ENCODE peak calls at places on chromosomes 16 and 17, in six cellular contexts. Q is PC-3, R is heart right ventricle, Y is NT2/D1, F is cardiac fibroblast, U is AG10803. I is an unnamed sample.

GRCh38 chr17:47878203-47879027 is 17.6 kb upstream of the SP2 start:
- DNase-seq in Y (no peak), U (no peak), Q (no peak), F (no peak), R (no peak), I (no peak)

GRCh38 chr17:57574040-57574513 is 171.0 kb downstream of the CCDC182 start:
- DNase-seq in R (peak), Y (no peak), F (peak), Q (peak), U (peak), I (no peak)

GRCh38 chr16:30985401-30986128 is 558 bp downstream of the HSD3B7 start:
- DNase-seq in R (no peak), U (peak), Y (no peak), F (no peak), Q (peak), I (no peak)

GRCh38 chr17:55731586-55732250 is 9.1 kb upstream of the TMEM100 start:
- DNase-seq in Q (no peak), F (peak), U (peak), R (peak), Y (no peak), I (no peak)

GRCh38 chr16:12626411-12626810 is 177.3 kb downstream of the CPPED1 start:
- DNase-seq in U (no peak), R (no peak), Y (no peak), F (no peak), Q (no peak), I (no peak)

GRCh38 chr17:69609495-69610315 is 195.2 kb downstream of the MAP2K6 start:
- DNase-seq in Q (peak), U (peak), R (no peak), Y (no peak), F (peak), I (peak)

GRCh38 chr16:49284962-49285361 is 3.3 kb upstream of the CBLN1 start:
- DNase-seq in F (no peak), Y (no peak), Q (no peak), R (no peak), U (no peak), I (no peak)

GRCh38 chr17:31807846-31808245 is 51.2 kb downstream of the COPRS start:
- DNase-seq in Q (no peak), F (no peak), R (no peak), Y (no peak), U (peak), I (no peak)

GRCh38 chr17:30203471-30203981 is 32.0 kb downstream of the SLC6A4 start:
- DNase-seq in F (no peak), R (no peak), U (no peak), Q (no peak), Y (no peak), I (no peak)

GRCh38 chr16:10501016-10501607 is 79.3 kb downstream of the EMP2 start:
- DNase-seq in F (no peak), Y (no peak), Q (no peak), R (no peak), U (no peak), I (peak)

GRCh38 chr16:12553191-12553590 is 250.5 kb downstream of the CPPED1 start:
- DNase-seq in R (no peak), U (no peak), Q (no peak), Y (no peak), F (no peak), I (no peak)

GRCh38 chr16:11052080-11052808 is 107.9 kb downstream of the CLEC16A start:
- DNase-seq in U (no peak), Y (no peak), F (no peak), R (no peak), Q (no peak), I (no peak)

GRCh38 chr16:9484901-9485300 is 393.5 kb downstream of the HAPSTR1 start:
- DNase-seq in R (no peak), F (no peak), Q (no peak), U (no peak), Y (no peak), I (no peak)

GRCh38 chr17:36133629-36134259 is 30.1 kb downstream of the CCL4 start:
- DNase-seq in Q (no peak), U (no peak), Y (no peak), R (peak), F (peak), I (no peak)

GRCh38 chr16:72428611-72429376 is 256.8 kb upstream of the PMFBP1 start:
- DNase-seq in R (no peak), Q (no peak), U (no peak), Y (no peak), F (no peak), I (no peak)

GRCh38 chr16:4624827-4625616 is 396 bp downstream of the MGRN1 start:
- DNase-seq in F (peak), R (peak), U (peak), Q (no peak), Y (peak), I (peak)

GRCh38 chr17:80244871-80245509 is 15.7 kb upstream of the RNF213 start:
- DNase-seq in Y (no peak), Q (no peak), F (no peak), U (no peak), R (no peak), I (no peak)

GRCh38 chr17:44155488-44155887 is 13.8 kb downstream of the HROB start:
- DNase-seq in R (no peak), U (no peak), F (no peak), Q (no peak), Y (no peak), I (no peak)

GRCh38 chr16:57284206-57284951 is at the start of gene PLLP:
- DNase-seq in U (no peak), Y (no peak), R (no peak), F (no peak), Q (peak), I (no peak)

GRCh38 chr17:1487939-1488825 is 4.3 kb downstream of the MYO1C start:
- DNase-seq in Y (no peak), Q (peak), F (peak), R (peak), U (peak), I (peak)

GRCh38 chr16:79049040-79049439 is 551.5 kb downstream of the MAF start:
- DNase-seq in R (no peak), Q (no peak), Y (no peak), F (no peak), U (no peak), I (no peak)

GRCh38 chr16:17364319-17365210 is 106.2 kb downstream of the XYLT1 start:
- DNase-seq in F (peak), Q (no peak), R (no peak), U (peak), Y (no peak), I (no peak)
- H3K4me3 ChIP-seq in F (no peak), Q (no peak), R (no peak), U (no peak), Y (no peak), I (no peak)

GRCh38 chr17:9646556-9646905 is 1.2 kb downstream of the USP43 start:
- DNase-seq in Q (no peak), R (no peak), U (no peak), Y (no peak), F (no peak), I (no peak)
- H3K4me3 ChIP-seq in Q (peak), R (no peak), U (no peak), Y (peak), F (no peak), I (no peak)

GRCh38 chr16:75323928-75324327 is 72.5 kb upstream of the BCAR1 start:
- DNase-seq in U (no peak), Y (no peak), Q (no peak), F (no peak), R (no peak), I (no peak)
- H3K4me3 ChIP-seq in U (no peak), Y (no peak), Q (no peak), F (no peak), R (no peak), I (no peak)

DNA sequence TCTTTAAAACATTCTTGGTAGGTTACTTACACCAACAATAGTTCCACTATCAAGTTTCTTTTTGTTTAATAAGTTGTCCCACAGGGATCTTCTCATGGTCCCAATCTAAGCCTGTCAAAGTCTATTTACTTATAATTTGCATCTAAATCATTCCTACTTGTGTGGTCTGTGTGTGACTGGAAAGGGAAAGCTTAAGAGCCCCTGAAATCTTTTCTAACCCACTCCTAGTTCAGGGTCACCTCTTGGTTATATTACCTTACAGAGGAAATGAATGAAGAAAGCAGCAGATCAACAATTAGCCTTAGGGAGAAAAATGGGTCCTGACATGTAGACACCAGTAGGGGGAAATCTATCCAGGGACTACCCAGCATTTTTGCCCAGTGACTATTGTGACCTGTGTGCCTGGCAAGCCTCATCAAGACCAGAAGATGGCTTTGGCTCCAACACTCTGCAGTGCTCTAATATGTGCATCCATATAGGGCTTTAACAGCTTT is 110.4 kb upstream of the HAS3 start:
- DNase-seq in F (peak), R (no peak), U (peak), Q (peak), Y (peak), I (peak)
- H3K4me3 ChIP-seq in F (no peak), R (no peak), U (no peak), Q (no peak), Y (no peak), I (no peak)

GRCh38 chr17:46169913-46170312 is 23.3 kb downstream of the KANSL1 start:
- DNase-seq in R (no peak), Q (no peak), U (no peak), Y (no peak), F (no peak), I (no peak)
- H3K4me3 ChIP-seq in R (no peak), Q (no peak), U (no peak), Y (no peak), F (no peak), I (no peak)

GRCh38 chr17:9021985-9022552 is 759 bp downstream of the NTN1 start:
- DNase-seq in Q (no peak), Y (no peak), R (peak), U (peak), F (peak), I (no peak)
- H3K4me3 ChIP-seq in Q (peak), Y (peak), R (peak), U (peak), F (peak), I (no peak)

GRCh38 chr17:40326832-40327199 is 17.8 kb downstream of the RARA start:
- DNase-seq in Q (no peak), U (no peak), R (peak), Y (no peak), F (no peak), I (peak)
- H3K4me3 ChIP-seq in Q (no peak), U (no peak), R (no peak), Y (no peak), F (no peak), I (peak)

GRCh38 chr17:74860229-74860998 is 729 bp upstream of the GRIN2C start:
- DNase-seq in Y (no peak), Q (no peak), F (no peak), U (no peak), R (no peak), I (no peak)
- H3K4me3 ChIP-seq in Y (peak), Q (no peak), F (no peak), U (no peak), R (peak), I (no peak)

DNA sequence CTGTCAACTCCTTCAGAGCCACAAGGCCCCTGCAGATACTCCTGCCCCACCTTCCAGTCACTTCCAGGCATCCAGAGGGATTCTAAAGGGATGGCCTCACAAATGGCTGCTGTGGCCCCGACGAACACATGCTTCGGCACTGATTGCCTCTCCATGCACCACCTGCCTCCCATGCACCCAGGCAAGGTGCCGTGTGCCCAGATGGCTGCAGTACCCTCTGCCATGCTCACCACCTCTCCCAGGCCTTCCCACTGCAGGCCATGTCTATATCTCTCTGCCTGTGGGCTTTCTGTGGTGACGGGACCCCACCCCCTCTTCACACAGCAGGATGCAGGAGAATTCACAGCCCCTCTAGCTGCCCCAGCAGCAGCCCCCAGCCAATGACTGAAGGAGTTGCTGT is 27.9 kb upstream of the LYRM9 start:
- DNase-seq in Q (no peak), U (no peak), R (no peak), F (no peak), Y (no peak), I (no peak)
- H3K4me3 ChIP-seq in Q (no peak), U (no peak), R (no peak), F (no peak), Y (no peak), I (no peak)

GRCh38 chr16:69861276-69862030 is 89.7 kb upstream of the CLEC18A start:
- DNase-seq in Q (no peak), R (peak), U (peak), Y (no peak), F (peak), I (no peak)
- H3K4me3 ChIP-seq in Q (no peak), R (peak), U (no peak), Y (no peak), F (no peak), I (no peak)